ENCODE peak calls at places on chromosomes 2 and 18, in six cellular contexts. M is aorta; D is CD8-positive, alpha-beta T cell; F is psoas muscle; O is Peyer's patch; I is Karpas-422. L is an unnamed sample. For H3K36me3, the result is how much of the 10 kb centered on the place peaks cover.

GRCh38 chr2:55843096-55843991 is 80.2 kb downstream of the EFEMP1 start:
- DNase-seq in D (no peak), O (no peak), I (no peak), F (no peak), M (no peak), L (peak)

GRCh38 chr2:186460465-186460864 is 25.6 kb upstream of the ZC3H15 start:
- DNase-seq in D (no peak), I (no peak), M (no peak), F (no peak), O (no peak), L (no peak)

GRCh38 chr2:43340945-43341356 is 114.5 kb upstream of the ZFP36L2 start:
- DNase-seq in D (no peak), I (no peak), M (no peak), O (no peak), F (no peak), L (no peak)

GRCh38 chr18:24656571-24656971 is 196.1 kb downstream of the HRH4 start:
- DNase-seq in I (no peak), D (no peak), O (no peak), F (no peak), M (no peak), L (no peak)

GRCh38 chr2:210199186-210199765 is 26.0 kb downstream of the ACADL start:
- DNase-seq in D (no peak), O (no peak), I (peak), M (no peak), F (no peak), L (no peak)

GRCh38 chr2:88765154-88765948 is 73.9 kb downstream of the RPIA start:
- DNase-seq in O (peak), F (no peak), M (no peak), I (no peak), D (no peak), L (no peak)

GRCh38 chr2:204958371-204958770 is 413.1 kb downstream of the PARD3B start:
- DNase-seq in D (no peak), M (no peak), O (no peak), I (no peak), F (no peak), L (no peak)

GRCh38 chr2:129895526-129896082 is 83.9 kb upstream of the RAB6C start:
- DNase-seq in O (peak), I (no peak), F (no peak), D (no peak), M (no peak), L (no peak)

GRCh38 chr2:176729706-176730569 is 460.7 kb downstream of the MTX2 start:
- DNase-seq in D (no peak), F (no peak), O (no peak), I (no peak), M (peak), L (no peak)

GRCh38 chr2:192969055-192969454 is 774.3 kb upstream of the TMEFF2 start:
- DNase-seq in O (no peak), F (no peak), D (no peak), I (no peak), M (no peak), L (no peak)

GRCh38 chr2:25617948-25618646 is 55.3 kb downstream of the DTNB start:
- DNase-seq in F (no peak), M (no peak), D (no peak), O (no peak), I (no peak), L (no peak)

GRCh38 chr18:57447154-57447621 is 12.0 kb downstream of the ONECUT2 start:
- DNase-seq in D (no peak), F (no peak), O (no peak), M (no peak), I (no peak), L (no peak)

GRCh38 chr2:96252526-96252925 is 13.3 kb downstream of the TMEM127 start:
- DNase-seq in I (no peak), M (no peak), D (no peak), F (no peak), O (no peak), L (no peak)

GRCh38 chr2:96253006-96253405 is 12.8 kb downstream of the TMEM127 start:
- DNase-seq in I (no peak), F (no peak), M (no peak), O (peak), D (no peak), L (no peak)

GRCh38 chr2:96249654-96250053 is 16.1 kb downstream of the TMEM127 start:
- DNase-seq in I (no peak), D (no peak), O (no peak), F (peak), M (no peak), L (no peak)

GRCh38 chr2:96250188-96250587 is 15.6 kb downstream of the TMEM127 start:
- DNase-seq in F (no peak), I (no peak), O (no peak), D (no peak), M (no peak), L (no peak)

GRCh38 chr2:96251721-96252292 is 14.0 kb downstream of the TMEM127 start:
- DNase-seq in M (peak), I (no peak), F (peak), O (no peak), D (no peak), L (no peak)
- H3K4me3 ChIP-seq in M (no peak), I (no peak), F (peak), O (no peak), D (no peak), L (no peak)

GRCh38 chr2:16031055-16031847 is 90.9 kb downstream of the MYCN start:
- DNase-seq in I (no peak), O (no peak), D (no peak), M (no peak), F (no peak), L (no peak)
- H3K27ac ChIP-seq in I (no peak), O (no peak), D (no peak), M (no peak), F (no peak), L (no peak)

GRCh38 chr18:79706658-79707057 is 27.1 kb downstream of the CTDP1 start:
- DNase-seq in F (no peak), O (no peak), M (no peak), D (no peak), I (no peak), L (no peak)
- H3K36me3 ChIP-seq in F (half or more), O (under half), M (under half), D (under half), I (under half), L (under half)

GRCh38 chr18:9477509-9477908 is 2.2 kb downstream of the RALBP1 start:
- DNase-seq in I (no peak), F (no peak), M (no peak), O (no peak), D (no peak), L (no peak)
- H3K4me3 ChIP-seq in I (peak), F (no peak), M (no peak), O (no peak), D (no peak), L (no peak)

GRCh38 chr2:69310267-69310666 is 76.8 kb downstream of the GFPT1 start:
- DNase-seq in M (peak), F (no peak), O (no peak), I (no peak), D (no peak), L (no peak)
- H3K27ac ChIP-seq in M (peak), F (peak), O (peak), I (no peak), D (no peak), L (no peak)

GRCh38 chr2:206144383-206144782 is 14.9 kb downstream of the NDUFS1 start:
- DNase-seq in I (no peak), D (no peak), F (no peak), O (no peak), M (no peak), L (no peak)
- H3K36me3 ChIP-seq in I (half or more), D (half or more), F (half or more), O (under half), M (under half), L (half or more)

DNA sequence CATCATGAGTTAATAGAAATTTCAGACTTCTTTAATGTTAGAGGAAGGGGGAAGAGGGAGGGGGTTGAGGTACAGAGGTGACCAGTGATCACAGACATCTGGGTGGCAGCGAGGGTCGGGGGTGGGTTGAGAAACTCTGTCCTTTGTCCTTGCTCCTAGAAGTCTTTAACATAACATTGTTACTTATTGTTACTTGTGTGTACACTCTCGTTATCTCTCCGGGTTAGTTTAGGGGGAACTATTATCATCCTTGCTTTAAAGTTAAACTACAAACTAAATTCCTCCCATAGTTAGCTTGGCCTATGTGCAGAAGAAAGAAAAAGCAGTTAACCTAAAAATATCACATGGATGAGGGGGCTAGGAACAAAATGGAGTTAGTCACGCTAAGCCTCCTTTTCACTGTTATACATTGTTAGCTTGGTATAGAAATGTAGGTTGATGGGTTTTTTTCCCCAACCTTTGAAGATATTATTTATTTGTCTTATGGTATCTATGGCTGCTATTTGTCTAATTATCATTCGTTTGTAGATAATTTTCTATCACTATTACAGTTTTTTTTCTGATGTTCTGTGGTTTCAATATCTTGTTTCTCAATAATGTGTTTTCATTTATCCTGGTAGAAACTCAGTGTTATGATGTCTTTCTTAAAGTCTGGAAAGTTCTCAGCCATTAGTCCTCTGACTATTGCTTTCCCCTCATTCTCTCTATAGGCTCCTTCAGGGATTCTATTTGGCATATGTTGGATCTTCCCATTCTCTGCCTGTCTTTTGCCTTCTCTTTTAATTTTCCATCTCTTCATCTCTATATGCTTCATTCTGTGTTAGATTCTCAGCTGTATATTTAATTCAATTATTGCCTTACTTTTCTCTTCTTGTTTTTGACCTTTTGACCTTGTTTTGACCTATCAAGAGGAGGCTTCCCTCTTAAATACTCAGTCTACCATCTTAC is 13.2 kb upstream of the B4GALT6 start:
- DNase-seq in F (no peak), D (no peak), O (no peak), I (no peak), M (no peak), L (no peak)
- H3K4me3 ChIP-seq in F (no peak), D (no peak), O (no peak), I (no peak), M (no peak), L (no peak)

DNA sequence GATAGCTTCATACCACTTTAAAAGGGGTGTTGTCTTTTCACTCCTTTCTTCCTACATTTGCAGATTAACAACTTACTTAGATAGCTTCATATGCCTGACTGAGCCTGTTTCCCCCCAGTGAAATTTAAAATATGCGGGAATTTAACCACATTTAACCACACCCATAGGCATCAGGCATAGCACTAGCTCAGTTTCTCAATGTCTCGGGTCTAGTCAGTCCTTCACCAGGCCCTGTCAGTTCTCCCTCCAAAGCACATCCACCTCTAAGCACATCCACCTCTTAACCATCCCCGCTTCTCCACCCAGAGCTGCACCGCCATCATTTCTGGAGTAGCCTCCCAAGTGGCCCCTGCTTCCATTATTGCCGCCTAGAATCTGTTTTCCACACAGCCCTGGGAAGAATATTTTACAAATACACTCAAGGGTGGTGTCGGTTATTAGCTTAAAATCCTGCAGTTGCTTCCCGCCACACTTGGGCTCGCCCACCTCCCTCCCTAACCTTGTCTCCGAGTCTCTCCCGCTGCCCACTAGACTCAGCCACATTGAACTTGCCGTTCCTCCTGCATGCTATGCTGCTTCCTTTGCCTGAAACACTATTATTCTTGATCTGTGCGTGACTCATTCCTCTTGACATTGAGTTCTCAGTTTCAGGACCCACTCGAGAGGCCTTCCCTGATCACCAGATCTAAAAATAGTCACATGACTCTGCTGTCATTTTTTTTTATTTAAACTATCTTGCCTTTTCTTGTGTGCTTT is 68.3 kb downstream of the SPTBN1 start:
- DNase-seq in D (no peak), F (no peak), I (no peak), M (no peak), O (no peak), L (no peak)
- H3K27ac ChIP-seq in D (no peak), F (peak), I (no peak), M (peak), O (no peak), L (peak)

GRCh38 chr2:113922784-113923183 is 32.9 kb downstream of the ACTR3 start:
- DNase-seq in D (no peak), I (no peak), M (no peak), O (no peak), F (no peak), L (no peak)
- H3K36me3 ChIP-seq in D (under half), I (half or more), M (under half), O (under half), F (half or more), L (half or more)

GRCh38 chr2:240254337-240255164 is 114.1 kb upstream of the OTOS start:
- DNase-seq in F (no peak), D (peak), M (peak), O (peak), I (no peak), L (no peak)

GRCh38 chr2:240255165-240255491 is 114.7 kb upstream of the OTOS start:
- DNase-seq in D (no peak), O (no peak), F (no peak), I (no peak), M (peak), L (peak)

GRCh38 chr2:240256704-240257637 is 116.5 kb upstream of the OTOS start:
- DNase-seq in M (no peak), F (no peak), D (no peak), O (no peak), I (no peak), L (peak)

GRCh38 chr2:240257940-240258580 is 117.6 kb upstream of the OTOS start:
- DNase-seq in O (no peak), F (no peak), I (no peak), D (peak), M (peak), L (peak)

DNA sequence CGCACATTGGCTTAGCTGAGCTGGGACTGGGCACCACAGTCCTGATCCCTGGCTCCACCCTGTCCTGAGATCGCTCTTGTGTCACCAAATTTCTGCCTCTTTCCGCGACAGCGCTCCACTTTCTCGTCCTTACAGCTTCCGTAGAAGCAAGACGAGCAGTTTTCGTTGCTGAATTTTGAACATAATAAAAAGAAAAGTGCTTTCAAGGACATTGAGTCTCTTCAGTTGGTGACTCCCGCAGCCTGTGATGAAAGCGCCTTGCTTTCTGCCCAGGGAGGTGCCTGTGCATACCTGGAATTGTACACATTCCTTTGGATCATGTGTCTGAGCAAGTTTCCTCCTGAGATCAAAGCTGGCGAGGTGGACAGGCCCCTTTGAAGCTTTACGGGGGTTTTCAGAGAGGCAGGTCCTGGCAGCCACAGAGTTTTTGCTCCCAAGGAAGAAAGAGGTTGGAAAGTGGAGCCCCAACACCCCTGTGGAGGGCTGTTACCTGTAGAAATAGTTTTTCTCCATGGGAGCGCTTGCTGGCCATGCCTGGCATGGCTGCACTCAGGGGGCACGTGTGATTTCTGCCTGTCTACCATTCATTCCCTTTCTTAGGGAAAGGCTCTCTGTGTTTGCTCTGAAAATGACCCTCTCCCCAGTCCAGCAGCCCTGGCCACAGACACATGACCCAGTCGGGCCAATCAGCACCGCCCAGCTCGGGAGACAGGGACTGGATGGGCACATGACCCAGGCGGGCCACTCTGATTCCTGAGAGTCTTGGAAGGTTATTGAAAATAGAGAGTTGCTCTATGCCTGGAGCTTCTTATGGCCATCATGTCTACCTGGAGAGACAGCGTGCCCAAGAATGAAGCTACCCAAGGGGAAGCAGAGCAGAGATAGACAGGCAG is 115.6 kb upstream of the OTOS start:
- DNase-seq in I (no peak), M (no peak), O (no peak), F (peak), D (no peak), L (peak)
- H3K4me3 ChIP-seq in I (no peak), M (no peak), O (no peak), F (no peak), D (no peak), L (peak)